ENCODE peak calls at places on chromosome 16, in five cellular contexts. P, C, S, H and R are unnamed samples.

GRCh38 chr16:78932395-78932794 is 668.1 kb downstream of the MAF start:
- DNase-seq in P (no peak), C (no peak), S (no peak), H (no peak), R (no peak)

GRCh38 chr16:49560018-49560830 is 186.6 kb downstream of the C16orf78 start:
- DNase-seq in P (no peak), C (no peak), S (peak; percentile 83), H (no peak), R (no peak)

GRCh38 chr16:89256651-89257254 is 39.2 kb downstream of the ZNF778 start:
- DNase-seq in P (peak; percentile 73), C (no peak), S (peak; percentile 91), H (peak; percentile 51), R (no peak)

GRCh38 chr16:11669380-11670146 is 1.3 kb downstream of the SNN start:
- DNase-seq in P (no peak), C (peak; percentile 58), S (peak; percentile 90), H (no peak), R (no peak)

GRCh38 chr16:75203106-75203505 is 3.9 kb downstream of the CTRB2 start:
- DNase-seq in P (no peak), C (no peak), S (peak; percentile 61), H (no peak), R (no peak)

GRCh38 chr16:1279081-1279944 is 23.4 kb downstream of the TPSD1 start:
- DNase-seq in P (no peak), C (no peak), S (no peak), H (no peak), R (no peak)

GRCh38 chr16:15760129-15760528 is 96.7 kb downstream of the MYH11 start:
- DNase-seq in P (no peak), C (no peak), S (no peak), H (no peak), R (no peak)

GRCh38 chr16:79261461-79261860 is 339.1 kb downstream of the MAF start:
- DNase-seq in P (peak; percentile 53), C (no peak), S (no peak), H (no peak), R (no peak)

GRCh38 chr16:17304814-17305169 is 166.0 kb downstream of the XYLT1 start:
- DNase-seq in P (no peak), C (peak; percentile 57), S (no peak), H (no peak), R (no peak)

GRCh38 chr16:71344315-71344905 is 14.1 kb upstream of the CALB2 start:
- DNase-seq in P (no peak), C (no peak), S (no peak), H (no peak), R (no peak)

GRCh38 chr16:62639890-62640289 is 603.7 kb upstream of the CDH8 start:
- DNase-seq in P (no peak), C (no peak), S (no peak), H (no peak), R (no peak)

GRCh38 chr16:49158029-49158642 is 123.5 kb downstream of the CBLN1 start:
- DNase-seq in P (no peak), C (no peak), S (no peak), H (no peak), R (no peak)

GRCh38 chr16:86343111-86343642 is 167.2 kb upstream of the FOXF1 start:
- DNase-seq in P (no peak), C (no peak), S (peak; percentile 92), H (no peak), R (no peak)

GRCh38 chr16:86647561-86647960 is 69.2 kb downstream of the FOXL1 start:
- DNase-seq in P (no peak), C (no peak), S (no peak), H (no peak), R (no peak)

GRCh38 chr16:46621006-46621629 is at the start of gene SHCBP1:
- DNase-seq in P (peak; percentile 73), C (peak; percentile 75), S (peak; percentile 94), H (peak; percentile 25), R (peak; percentile 74)

GRCh38 chr16:80527297-80527696 is 13.5 kb upstream of the DYNLRB2 start:
- DNase-seq in P (peak; percentile 59), C (no peak), S (no peak), H (no peak), R (peak; percentile 21)

GRCh38 chr16:8543258-8543657 is 47.1 kb downstream of the TMEM114 start:
- DNase-seq in P (no peak), C (no peak), S (no peak), H (no peak), R (no peak)

GRCh38 chr16:85422374-85423185 is 190.5 kb upstream of the GSE1 start:
- DNase-seq in P (no peak), C (peak; percentile 58), S (peak; percentile 75), H (no peak), R (no peak)

GRCh38 chr16:72202014-72202413 is 30.1 kb upstream of the PMFBP1 start:
- DNase-seq in P (no peak), C (no peak), S (no peak), H (no peak), R (no peak)

GRCh38 chr16:86158688-86159360 is 259.9 kb downstream of the IRF8 start:
- DNase-seq in P (no peak), C (no peak), S (no peak), H (no peak), R (no peak)